ENCODE peak calls at places on chromosomes 1 and 21, in eight cellular contexts. One of them, this sample, is unnamed.

GRCh38 chr1:62286778-62287224 is 32.4 kb downstream of the KANK4 start:
- DNase-seq in anterior cingulate cortex: no peak
- DNase-seq in Kasumi-1: no peak
- DNase-seq in cardiac muscle cell: no peak
- DNase-seq in epithelial cell of prostate: peak
- DNase-seq in left ventricle myocardium inferior: no peak
- DNase-seq in activated T-cell treated with anti-CD3 and anti-CD28 coated beads for 1 hour: no peak
- DNase-seq in GM20000: no peak
- DNase-seq in this sample: no peak

GRCh38 chr1:89826594-89826993 is 5.8 kb downstream of the LRRC8D start:
- DNase-seq in anterior cingulate cortex: no peak
- DNase-seq in Kasumi-1: no peak
- DNase-seq in cardiac muscle cell: no peak
- DNase-seq in epithelial cell of prostate: peak
- DNase-seq in left ventricle myocardium inferior: no peak
- DNase-seq in activated T-cell treated with anti-CD3 and anti-CD28 coated beads for 1 hour: no peak
- DNase-seq in GM20000: no peak
- DNase-seq in this sample: no peak

GRCh38 chr21:36806103-36806502 is 107.2 kb downstream of the SIM2 start:
- DNase-seq in anterior cingulate cortex: no peak
- DNase-seq in Kasumi-1: no peak
- DNase-seq in cardiac muscle cell: no peak
- DNase-seq in epithelial cell of prostate: no peak
- DNase-seq in left ventricle myocardium inferior: no peak
- DNase-seq in activated T-cell treated with anti-CD3 and anti-CD28 coated beads for 1 hour: no peak
- DNase-seq in GM20000: no peak
- DNase-seq in this sample: no peak

GRCh38 chr21:43287111-43287973 is 118.5 kb downstream of the CRYAA start:
- DNase-seq in anterior cingulate cortex: no peak
- DNase-seq in Kasumi-1: peak
- DNase-seq in cardiac muscle cell: no peak
- DNase-seq in epithelial cell of prostate: no peak
- DNase-seq in left ventricle myocardium inferior: peak
- DNase-seq in activated T-cell treated with anti-CD3 and anti-CD28 coated beads for 1 hour: no peak
- DNase-seq in GM20000: no peak
- DNase-seq in this sample: no peak

GRCh38 chr1:78040484-78041089 is 5.2 kb upstream of the GIPC2 start:
- DNase-seq in anterior cingulate cortex: no peak
- DNase-seq in Kasumi-1: no peak
- DNase-seq in cardiac muscle cell: no peak
- DNase-seq in epithelial cell of prostate: no peak
- DNase-seq in left ventricle myocardium inferior: no peak
- DNase-seq in activated T-cell treated with anti-CD3 and anti-CD28 coated beads for 1 hour: no peak
- DNase-seq in GM20000: no peak
- DNase-seq in this sample: no peak

GRCh38 chr1:19435851-19436465 is 49.4 kb downstream of the CAPZB start:
- DNase-seq in anterior cingulate cortex: no peak
- DNase-seq in Kasumi-1: no peak
- DNase-seq in cardiac muscle cell: peak
- DNase-seq in epithelial cell of prostate: no peak
- DNase-seq in left ventricle myocardium inferior: no peak
- DNase-seq in activated T-cell treated with anti-CD3 and anti-CD28 coated beads for 1 hour: no peak
- DNase-seq in GM20000: no peak
- DNase-seq in this sample: no peak

GRCh38 chr1:63891211-63891610 is 117.4 kb downstream of the ROR1 start:
- DNase-seq in anterior cingulate cortex: no peak
- DNase-seq in Kasumi-1: no peak
- DNase-seq in cardiac muscle cell: no peak
- DNase-seq in epithelial cell of prostate: no peak
- DNase-seq in left ventricle myocardium inferior: no peak
- DNase-seq in activated T-cell treated with anti-CD3 and anti-CD28 coated beads for 1 hour: no peak
- DNase-seq in GM20000: no peak
- DNase-seq in this sample: no peak

GRCh38 chr1:87696483-87696882 is 367.8 kb downstream of the LMO4 start:
- DNase-seq in anterior cingulate cortex: no peak
- DNase-seq in Kasumi-1: no peak
- DNase-seq in cardiac muscle cell: no peak
- DNase-seq in epithelial cell of prostate: no peak
- DNase-seq in left ventricle myocardium inferior: no peak
- DNase-seq in activated T-cell treated with anti-CD3 and anti-CD28 coated beads for 1 hour: no peak
- DNase-seq in GM20000: no peak
- DNase-seq in this sample: no peak

GRCh38 chr1:92461364-92462097 is 25.2 kb downstream of the GFI1 start:
- DNase-seq in anterior cingulate cortex: no peak
- DNase-seq in Kasumi-1: peak
- DNase-seq in cardiac muscle cell: no peak
- DNase-seq in epithelial cell of prostate: no peak
- DNase-seq in left ventricle myocardium inferior: no peak
- DNase-seq in activated T-cell treated with anti-CD3 and anti-CD28 coated beads for 1 hour: no peak
- DNase-seq in GM20000: peak
- DNase-seq in this sample: peak

GRCh38 chr1:2228684-2229031 is 539 bp downstream of the SKI start:
- DNase-seq in anterior cingulate cortex: no peak
- DNase-seq in Kasumi-1: peak
- DNase-seq in cardiac muscle cell: peak
- DNase-seq in epithelial cell of prostate: no peak
- DNase-seq in left ventricle myocardium inferior: no peak
- DNase-seq in activated T-cell treated with anti-CD3 and anti-CD28 coated beads for 1 hour: no peak
- DNase-seq in GM20000: peak
- DNase-seq in this sample: no peak

GRCh38 chr1:36542962-36543515 is 60.3 kb upstream of the CSF3R start:
- DNase-seq in anterior cingulate cortex: no peak
- DNase-seq in Kasumi-1: peak
- DNase-seq in cardiac muscle cell: no peak
- DNase-seq in epithelial cell of prostate: no peak
- DNase-seq in left ventricle myocardium inferior: no peak
- DNase-seq in activated T-cell treated with anti-CD3 and anti-CD28 coated beads for 1 hour: no peak
- DNase-seq in GM20000: no peak
- DNase-seq in this sample: no peak

GRCh38 chr21:38352536-38353219 is 95.9 kb downstream of the KCNJ15 start:
- DNase-seq in anterior cingulate cortex: peak
- DNase-seq in Kasumi-1: peak
- DNase-seq in cardiac muscle cell: peak
- DNase-seq in epithelial cell of prostate: no peak
- DNase-seq in left ventricle myocardium inferior: peak
- DNase-seq in activated T-cell treated with anti-CD3 and anti-CD28 coated beads for 1 hour: peak
- DNase-seq in GM20000: peak
- DNase-seq in this sample: peak